ENCODE peak calls at places on chromosomes 11 and 22, in six cellular contexts. Y is neuronal stem cell, Z is IMR-90, U is H9, N is mesenchymal stem cell, C is trophoblast cell. V is an unnamed sample.

GRCh38 chr22:23243006-23243573 is 62.8 kb downstream of the BCR start:
- DNase-seq in Y (peak), Z (no peak), U (peak), N (no peak), C (no peak), V (peak)

GRCh38 chr11:44443836-44444769 is 121.4 kb upstream of the CD82 start:
- DNase-seq in Y (no peak), Z (no peak), U (peak), N (no peak), C (no peak), V (peak)

GRCh38 chr11:1281326-1281973 is 28.0 kb downstream of the TOLLIP start:
- DNase-seq in Y (no peak), Z (no peak), U (no peak), N (peak), C (no peak), V (no peak)

GRCh38 chr11:86335131-86335768 is 33.2 kb downstream of the HIKESHI start:
- DNase-seq in Y (no peak), Z (no peak), U (no peak), N (no peak), C (peak), V (no peak)

GRCh38 chr22:46774456-46775363 is 12.3 kb downstream of the TBC1D22A start:
- DNase-seq in Y (no peak), Z (no peak), U (no peak), N (no peak), C (no peak), V (no peak)

GRCh38 chr11:74256370-74257133 is 54.9 kb downstream of the P4HA3 start:
- DNase-seq in Y (no peak), Z (no peak), U (no peak), N (no peak), C (no peak), V (no peak)

GRCh38 chr11:59097113-59097708 is 9.8 kb upstream of the FAM111B start:
- DNase-seq in Y (peak), Z (peak), U (peak), N (peak), C (peak), V (peak)

GRCh38 chr11:72696866-72697428 is 22.7 kb upstream of the PDE2A start:
- DNase-seq in Y (no peak), Z (no peak), U (peak), N (no peak), C (peak), V (peak)

GRCh38 chr22:35850831-35851230 is 133.2 kb downstream of the APOL5 start:
- DNase-seq in Y (no peak), Z (no peak), U (no peak), N (no peak), C (no peak), V (no peak)

GRCh38 chr22:31179345-31179744 is 19.4 kb downstream of the RNF185 start:
- DNase-seq in Y (no peak), Z (peak), U (no peak), N (peak), C (no peak), V (no peak)

GRCh38 chr11:15471709-15472404 is 357.1 kb downstream of the INSC start:
- DNase-seq in Y (no peak), Z (no peak), U (peak), N (no peak), C (no peak), V (peak)

GRCh38 chr22:48254311-48254873 is 1491.9 kb downstream of the TBC1D22A start:
- DNase-seq in Y (no peak), Z (no peak), U (no peak), N (no peak), C (no peak), V (no peak)

GRCh38 chr11:118610220-118610772 is 2.9 kb downstream of the PHLDB1 start:
- DNase-seq in Y (no peak), Z (no peak), U (no peak), N (peak), C (no peak), V (no peak)

GRCh38 chr22:40334060-40334459 is 12.2 kb upstream of the ADSL start:
- DNase-seq in Y (no peak), Z (no peak), U (no peak), N (no peak), C (no peak), V (no peak)

GRCh38 chr11:10456519-10456918 is 1.5 kb downstream of the AMPD3 start:
- DNase-seq in Y (no peak), Z (no peak), U (peak), N (no peak), C (no peak), V (peak)

GRCh38 chr11:27390959-27391326 is 27.9 kb upstream of the CCDC34 start:
- DNase-seq in Y (no peak), Z (peak), U (no peak), N (peak), C (peak), V (no peak)

GRCh38 chr11:1055109-1055703 is 18.7 kb upstream of the MUC6 start:
- DNase-seq in Y (no peak), Z (no peak), U (no peak), N (no peak), C (no peak), V (no peak)

GRCh38 chr11:27673979-27674663 is 26.1 kb downstream of the BDNF start:
- DNase-seq in Y (no peak), Z (no peak), U (no peak), N (no peak), C (no peak), V (no peak)

GRCh38 chr22:39144101-39144815 is 8.2 kb downstream of the CBX7 start:
- DNase-seq in Y (no peak), Z (peak), U (peak), N (peak), C (peak), V (peak)

GRCh38 chr11:70481625-70482528 is 83.5 kb downstream of the CTTN start:
- DNase-seq in Y (no peak), Z (peak), U (no peak), N (peak), C (peak), V (no peak)

GRCh38 chr11:41225856-41226255 is 233.6 kb downstream of the LRRC4C start:
- DNase-seq in Y (no peak), Z (no peak), U (no peak), N (no peak), C (no peak), V (no peak)

GRCh38 chr11:119991022-119991404 is 146.9 kb downstream of the TRIM29 start:
- DNase-seq in Y (no peak), Z (no peak), U (no peak), N (no peak), C (no peak), V (no peak)

GRCh38 chr11:79626135-79626748 is 185.4 kb upstream of the TENM4 start:
- DNase-seq in Y (no peak), Z (peak), U (no peak), N (no peak), C (no peak), V (no peak)

GRCh38 chr22:28841111-28841510 is 40.7 kb upstream of the XBP1 start:
- DNase-seq in Y (no peak), Z (no peak), U (no peak), N (no peak), C (no peak), V (no peak)

GRCh38 chr11:17846852-17847453 is 112.4 kb downstream of the KCNC1 start:
- DNase-seq in Y (peak), Z (peak), U (no peak), N (no peak), C (no peak), V (peak)

GRCh38 chr22:39332441-39333064 is 13.1 kb upstream of the RPL3 start:
- DNase-seq in Y (no peak), Z (no peak), U (no peak), N (no peak), C (no peak), V (no peak)

GRCh38 chr11:5620606-5621521 is 3.9 kb upstream of the TRIM34 start:
- DNase-seq in Y (no peak), Z (peak), U (no peak), N (peak), C (peak), V (peak)

GRCh38 chr11:20208622-20209090 is 48.4 kb upstream of the DBX1 start:
- DNase-seq in Y (peak), Z (no peak), U (peak), N (no peak), C (no peak), V (peak)

GRCh38 chr11:2444301-2445106 is at the start of the genes KCNQ1 and TRPM5:
- DNase-seq in Y (peak), Z (no peak), U (peak), N (no peak), C (peak), V (peak)

GRCh38 chr11:22699388-22699787 is 33.0 kb downstream of the GAS2 start:
- DNase-seq in Y (no peak), Z (no peak), U (no peak), N (no peak), C (no peak), V (no peak)

GRCh38 chr11:29293825-29294224 is 723.0 kb downstream of the KCNA4 start:
- DNase-seq in Y (no peak), Z (peak), U (no peak), N (peak), C (peak), V (no peak)

GRCh38 chr11:64656797-64657196 is 65.8 kb downstream of the SLC22A12 start:
- DNase-seq in Y (no peak), Z (no peak), U (peak), N (no peak), C (peak), V (peak)

GRCh38 chr11:2775626-2776350 is 76.0 kb upstream of the KCNQ1OT1 start:
- DNase-seq in Y (no peak), Z (no peak), U (no peak), N (no peak), C (no peak), V (no peak)

GRCh38 chr22:27768027-27768640 is 33.4 kb downstream of the MN1 start:
- DNase-seq in Y (no peak), Z (no peak), U (no peak), N (no peak), C (no peak), V (no peak)

GRCh38 chr11:35038211-35038930 is 100.6 kb upstream of the CD44 start:
- DNase-seq in Y (no peak), Z (no peak), U (no peak), N (no peak), C (peak), V (no peak)

GRCh38 chr11:66338276-66339162 is 2.3 kb upstream of the RIN1 start:
- DNase-seq in Y (no peak), Z (no peak), U (no peak), N (no peak), C (no peak), V (no peak)

GRCh38 chr11:126354631-126355323 is 709 bp upstream of the ST3GAL4 start:
- DNase-seq in Y (no peak), Z (no peak), U (no peak), N (no peak), C (no peak), V (peak)

GRCh38 chr11:126355926-126356897 is 726 bp downstream of the ST3GAL4 start:
- DNase-seq in Y (no peak), Z (no peak), U (no peak), N (peak), C (peak), V (peak)

GRCh38 chr11:126357055-126357962 is 1.8 kb downstream of the ST3GAL4 start:
- DNase-seq in Y (no peak), Z (no peak), U (no peak), N (no peak), C (no peak), V (no peak)

GRCh38 chr11:126352934-126353801 is 2.3 kb upstream of the ST3GAL4 start:
- DNase-seq in Y (no peak), Z (peak), U (no peak), N (peak), C (peak), V (peak)

GRCh38 chr11:126355324-126355925 is at the start of gene ST3GAL4:
- DNase-seq in Y (peak), Z (peak), U (peak), N (peak), C (peak), V (peak)
- H2BK5ac ChIP-seq in Y (peak), Z (peak), U (no peak), N (no peak), C (peak), V (peak)

DNA sequence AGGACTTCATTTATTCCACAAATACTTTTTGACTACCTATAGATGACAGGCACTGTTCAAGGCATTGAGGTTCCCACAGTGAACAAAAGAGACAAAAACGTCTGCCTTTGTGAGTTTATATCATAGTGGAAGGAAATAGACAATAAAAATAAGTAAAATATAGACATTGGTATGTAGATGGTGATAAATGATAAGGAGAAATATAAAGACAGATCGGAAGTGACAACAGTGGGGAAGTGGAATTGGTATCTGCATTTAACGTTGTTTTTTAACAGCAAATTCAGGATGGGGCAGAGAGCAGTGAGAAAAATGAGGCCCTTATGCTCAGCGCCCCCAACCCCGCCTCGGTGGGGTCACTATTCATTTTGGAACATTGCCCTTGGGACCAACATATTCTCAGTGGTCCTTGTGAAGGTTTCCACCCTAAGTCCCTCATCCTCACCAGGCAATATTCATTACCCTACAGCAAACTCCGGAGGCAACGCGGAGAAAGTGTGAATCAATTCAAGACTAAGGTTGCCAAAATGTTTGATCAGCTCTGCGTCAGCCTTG is 627 bp upstream of the PEX26 start:
- DNase-seq in Y (no peak), Z (no peak), U (no peak), N (no peak), C (no peak), V (no peak)
- H2BK5ac ChIP-seq in Y (no peak), Z (peak), U (no peak), N (no peak), C (no peak), V (no peak)

DNA sequence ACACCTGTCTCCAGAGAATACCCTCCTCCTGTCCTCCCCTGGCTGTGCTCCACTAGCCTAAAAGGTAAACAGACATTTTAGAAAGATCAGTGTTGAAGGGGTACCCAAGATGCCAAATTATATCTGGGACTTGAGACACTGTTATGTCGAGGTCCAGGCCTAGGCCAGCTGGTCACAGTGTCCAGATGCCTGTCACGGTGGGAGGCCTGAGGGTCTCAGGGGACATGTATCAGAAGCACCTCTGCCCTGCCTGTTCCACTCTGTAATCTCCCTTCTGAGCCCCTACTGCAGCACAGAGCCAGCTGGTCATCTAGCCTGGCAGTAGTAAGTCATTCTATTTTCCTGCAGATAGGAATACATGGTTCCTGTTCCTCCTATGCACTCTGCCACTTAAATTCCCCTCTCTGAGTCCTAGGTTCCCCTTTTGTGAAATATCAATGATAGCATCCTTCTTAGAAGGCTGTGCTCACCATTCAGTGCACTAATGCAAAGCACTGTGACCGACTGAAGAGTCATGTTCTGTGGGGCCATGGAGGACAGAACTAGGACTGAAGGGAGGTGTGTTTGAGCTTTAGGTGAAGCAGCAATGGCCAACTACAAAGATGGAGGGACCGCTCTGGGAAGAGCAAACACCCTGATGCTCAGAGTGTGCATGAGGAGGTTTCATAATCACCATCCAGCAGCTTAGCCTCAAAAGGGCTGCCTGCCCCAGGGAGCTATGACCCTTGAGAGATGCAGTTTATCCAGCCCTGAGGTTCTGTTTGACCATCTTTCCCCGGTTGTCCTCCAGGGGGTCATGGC is 44.8 kb upstream of the TUB start:
- DNase-seq in Y (no peak), Z (no peak), U (peak), N (no peak), C (no peak), V (no peak)
- H2BK5ac ChIP-seq in Y (no peak), Z (no peak), U (no peak), N (no peak), C (no peak), V (no peak)

GRCh38 chr11:47391711-47392432 is 13.5 kb upstream of the SPI1 start:
- DNase-seq in Y (no peak), Z (no peak), U (no peak), N (no peak), C (no peak), V (no peak)
- H2BK5ac ChIP-seq in Y (no peak), Z (no peak), U (no peak), N (no peak), C (no peak), V (no peak)